ENCODE peak calls at places on chromosomes 12 and 14, in four cellular contexts. Q is GM06990; V is stimulated activated CD4-positive, alpha-beta T cell treated with anti-CD3 and anti-CD28 coated beads, Interleukin-15, amount 100 ng/mL, for 24 hours; B is NCI-H460. J is an unnamed sample.

GRCh38 chr12:121812320-121812871 is 8.6 kb downstream of the SETD1B start:
- DNase-seq in Q (no peak), V (peak), B (peak), J (no peak)

GRCh38 chr12:89693639-89694202 is 14.9 kb downstream of the ATP2B1 start:
- DNase-seq in Q (no peak), V (no peak), B (no peak), J (no peak)

GRCh38 chr14:85622986-85623385 is 93.0 kb downstream of the FLRT2 start:
- DNase-seq in Q (no peak), V (no peak), B (no peak), J (no peak)

GRCh38 chr14:58680698-58681097 is 42.9 kb downstream of the DACT1 start:
- DNase-seq in Q (no peak), V (no peak), B (no peak), J (no peak)

GRCh38 chr12:58757422-58757821 is 162.9 kb downstream of the LRIG3 start:
- DNase-seq in Q (no peak), V (no peak), B (no peak), J (no peak)

GRCh38 chr14:101737414-101738367 is 23.8 kb upstream of the PPP2R5C start:
- DNase-seq in Q (no peak), V (peak), B (no peak), J (no peak)

GRCh38 chr12:32265920-32266319 is 133.4 kb upstream of the FGD4 start:
- DNase-seq in Q (no peak), V (no peak), B (no peak), J (peak)

GRCh38 chr12:54016478-54016964 is 7.7 kb downstream of the HOXC8 start:
- DNase-seq in Q (no peak), V (no peak), B (peak), J (no peak)

GRCh38 chr12:107330901-107331431 is 237.6 kb upstream of the CRY1 start:
- DNase-seq in Q (no peak), V (peak), B (no peak), J (no peak)

GRCh38 chr14:70052990-70053389 is 135.8 kb downstream of the SLC8A3 start:
- DNase-seq in Q (no peak), V (peak), B (peak), J (no peak)

GRCh38 chr12:127401005-127401404 is 866.0 kb upstream of the TMEM132C start:
- DNase-seq in Q (no peak), V (no peak), B (no peak), J (no peak)

GRCh38 chr14:32611752-32612151 is 282.7 kb downstream of the AKAP6 start:
- DNase-seq in Q (no peak), V (no peak), B (no peak), J (no peak)

GRCh38 chr12:31558521-31558920 is 32.4 kb downstream of the DENND5B start:
- DNase-seq in Q (no peak), V (no peak), B (no peak), J (no peak)

GRCh38 chr12:110047297-110047940 is 903 bp downstream of the C12orf76 start:
- DNase-seq in Q (no peak), V (no peak), B (no peak), J (no peak)

GRCh38 chr12:127688901-127689428 is 578.0 kb upstream of the TMEM132C start:
- DNase-seq in Q (no peak), V (no peak), B (no peak), J (no peak)

GRCh38 chr14:60090864-60091519 is 731 bp upstream of the PCNX4 start:
- DNase-seq in Q (peak), V (peak), B (peak), J (no peak)

GRCh38 chr12:91432755-91433154 is 250.1 kb upstream of the DCN start:
- DNase-seq in Q (no peak), V (no peak), B (no peak), J (no peak)

J was measured in GM12864.